ENCODE peak calls at places on chromosomes 7 and 10, in seven cellular contexts. V is A673, Q is aorta, S is heart right ventricle, I is fibroblast of lung, M is thoracic aorta, T is tibial artery. H is an unnamed sample.

GRCh38 chr10:116113721-116114501 is 159.1 kb downstream of the GFRA1 start:
- DNase-seq in V (no peak), Q (no peak), S (no peak), I (peak; percentile 96), M (no peak), T (no peak), H (peak; percentile 93)

GRCh38 chr10:96244354-96244753 is 27.0 kb downstream of the BLNK start:
- DNase-seq in V (no peak), Q (no peak), S (no peak), I (no peak), M (no peak), T (no peak), H (no peak)

GRCh38 chr10:13750299-13751190 is 163.8 kb downstream of the PRPF18 start:
- DNase-seq in V (no peak), Q (no peak), S (no peak), I (no peak), M (no peak), T (no peak), H (no peak)

GRCh38 chr10:118624747-118625146 is 29.3 kb upstream of the PRLHR start:
- DNase-seq in V (no peak), Q (no peak), S (no peak), I (no peak), M (no peak), T (no peak), H (peak; percentile 22)

GRCh38 chr7:128860158-128861073 is 2.2 kb upstream of the ATP6V1F start:
- DNase-seq in V (no peak), Q (no peak), S (no peak), I (peak; percentile 63), M (no peak), T (no peak), H (no peak)

GRCh38 chr10:71068811-71069411 is 143.5 kb upstream of the UNC5B start:
- DNase-seq in V (no peak), Q (peak; percentile 84), S (peak; percentile 67), I (peak; percentile 43), M (peak; percentile 57), T (peak; percentile 75), H (peak; percentile 98)

GRCh38 chr7:22399091-22399490 is 42.1 kb upstream of the RAPGEF5 start:
- DNase-seq in V (no peak), Q (no peak), S (no peak), I (no peak), M (no peak), T (no peak), H (no peak)

GRCh38 chr7:2465928-2466327 is 10.3 kb downstream of the GRIFIN start:
- DNase-seq in V (peak; percentile 65), Q (no peak), S (no peak), I (no peak), M (no peak), T (no peak), H (no peak)

DNA sequence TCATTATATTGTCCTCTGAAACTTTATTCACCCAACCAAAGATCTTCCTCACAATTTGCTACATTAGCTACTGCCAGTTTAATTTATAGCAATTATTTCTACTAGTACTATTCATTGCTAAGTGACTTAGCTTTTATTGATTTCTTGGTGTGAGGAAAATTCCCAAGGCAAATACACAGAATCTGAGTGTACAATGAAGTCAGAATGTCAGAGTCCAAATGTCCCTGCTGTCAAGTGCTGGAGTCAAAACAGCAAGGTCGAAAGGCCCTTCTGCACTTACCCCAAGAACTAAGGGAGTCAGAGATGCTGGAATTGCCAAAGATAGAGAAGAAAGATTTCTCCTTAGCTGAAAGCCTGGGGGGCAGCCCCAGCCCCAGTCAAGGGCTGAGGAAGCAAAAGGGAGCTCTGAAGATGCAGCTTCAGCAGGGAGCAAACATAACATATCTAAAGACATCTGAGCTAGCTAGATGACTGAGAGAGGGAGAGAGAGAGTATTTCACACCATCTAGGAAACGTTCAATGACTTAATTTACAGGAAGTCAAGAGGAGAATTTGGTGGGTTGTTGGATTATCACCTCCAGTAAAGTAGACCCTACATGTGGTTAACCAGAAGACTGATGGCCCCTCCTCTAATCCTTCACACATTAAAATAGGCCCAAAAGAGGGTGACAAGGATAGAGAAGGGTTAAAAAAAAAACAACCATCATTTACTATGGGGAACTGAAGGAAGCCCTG is 36.6 kb upstream of the SAMD8 start:
- DNase-seq in V (no peak), Q (no peak), S (no peak), I (no peak), M (no peak), T (no peak), H (no peak)
- H3K9me3 ChIP-seq in V (no peaks in the 10 kb centered on the region), Q (no peaks in the 10 kb centered on the region), S (no peaks in the 10 kb centered on the region), I (no peaks in the 10 kb centered on the region), M (no peaks in the 10 kb centered on the region), T (no peaks in the 10 kb centered on the region), H (no peaks in the 10 kb centered on the region)

GRCh38 chr10:68145705-68146104 is 36.4 kb downstream of the MYPN start:
- DNase-seq in V (no peak), Q (no peak), S (no peak), I (no peak), M (no peak), T (no peak), H (no peak)
- H3K4me3 ChIP-seq in V (no peak overlapping the region), Q (no peak overlapping the region), S (no peak overlapping the region), I (no peak overlapping the region), M (no peak overlapping the region), T (no peak overlapping the region), H (no peak overlapping the region)

GRCh38 chr7:14446829-14447228 is 455.7 kb downstream of the DGKB start:
- DNase-seq in V (no peak), Q (no peak), S (no peak), I (no peak), M (no peak), T (no peak), H (no peak)
- H3K27me3 ChIP-seq in V (no peaks in the 10 kb centered on the region), Q (no peaks in the 10 kb centered on the region), S (no peaks in the 10 kb centered on the region), I (no peaks in the 10 kb centered on the region), M (no peaks in the 10 kb centered on the region), T (peaks cover 3% of the 10 kb centered on the region), H (no peaks in the 10 kb centered on the region)

DNA sequence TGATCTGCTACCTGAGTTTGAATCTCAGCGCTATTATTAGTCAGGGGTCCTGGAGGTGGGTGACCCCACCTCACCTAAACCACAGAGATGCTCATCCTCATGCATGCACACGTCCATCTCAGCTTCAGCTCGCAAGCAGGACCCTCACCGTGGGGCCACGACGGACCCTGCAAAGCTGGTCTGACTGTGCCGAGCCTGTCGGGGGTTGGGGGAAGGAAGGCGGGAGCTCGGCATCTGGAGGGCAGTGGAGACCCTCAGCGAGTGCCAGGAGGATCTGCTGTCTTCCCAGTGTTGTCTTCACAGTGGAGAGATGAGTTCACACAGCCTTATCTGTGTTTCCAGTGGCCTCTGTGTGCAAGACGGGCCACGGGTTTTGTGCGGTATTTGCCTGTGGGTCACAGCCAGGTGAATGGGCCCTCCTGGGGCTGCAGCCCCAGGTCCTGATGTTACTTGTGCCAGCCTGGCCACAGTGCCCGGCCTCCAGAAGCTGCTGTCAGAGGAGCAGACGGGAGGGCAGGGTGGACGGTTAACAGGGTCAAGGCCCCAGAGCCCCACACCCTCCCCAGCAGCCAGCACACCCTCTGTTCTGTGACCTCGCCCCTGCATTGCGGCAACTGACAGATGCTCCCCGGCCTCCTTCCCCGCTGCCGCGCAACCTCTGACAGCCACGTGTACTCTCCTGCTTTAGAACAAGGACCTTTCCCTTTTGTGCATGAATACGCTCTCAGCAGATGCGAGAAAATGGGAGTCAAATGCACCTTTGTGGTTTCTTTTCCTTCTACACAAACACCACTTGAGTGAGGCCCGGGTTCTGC is 528.8 kb downstream of the DNAJB6 start:
- DNase-seq in V (no peak), Q (no peak), S (no peak), I (no peak), M (no peak), T (no peak), H (no peak)
- H3K9me3 ChIP-seq in V (peaks cover 5% of the 10 kb centered on the region), Q (no peaks in the 10 kb centered on the region), S (no peaks in the 10 kb centered on the region), I (peaks cover 3% of the 10 kb centered on the region), M (no peaks in the 10 kb centered on the region), T (no peaks in the 10 kb centered on the region), H (no peaks in the 10 kb centered on the region)

DNA sequence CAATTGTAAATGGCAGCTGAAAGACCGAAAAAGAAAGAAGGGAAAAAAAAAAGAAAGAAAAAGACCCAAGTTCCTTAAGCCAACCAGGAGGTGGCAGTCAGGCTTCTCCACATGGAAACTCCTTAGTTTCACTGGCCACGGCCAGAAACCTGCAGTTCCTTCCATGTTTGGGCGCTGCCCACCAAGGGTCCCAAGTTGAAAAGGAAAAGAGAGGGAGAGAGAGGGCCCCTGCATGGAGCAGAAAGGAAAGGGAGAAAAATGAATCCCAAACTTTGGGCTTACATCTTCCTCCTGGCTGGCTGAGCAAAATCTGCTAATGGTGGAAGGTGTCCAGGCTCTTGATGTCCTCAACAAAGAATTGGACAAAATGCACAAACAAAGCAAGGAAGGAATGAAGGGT is 31.8 kb upstream of the ABCA13 start:
- DNase-seq in V (peak; percentile 47), Q (no peak), S (no peak), I (peak; percentile 20), M (no peak), T (no peak), H (no peak)
- H3K4me3 ChIP-seq in V (no peak overlapping the region), Q (no peak overlapping the region), S (no peak overlapping the region), I (no peak overlapping the region), M (no peak overlapping the region), T (no peak overlapping the region), H (no peak overlapping the region)

GRCh38 chr10:50417906-50418697 is 166.8 kb upstream of the ASAH2 start:
- DNase-seq in V (peak; percentile 85), Q (peak; percentile 81), S (peak; percentile 70), I (peak; percentile 91), M (peak; percentile 13), T (peak; percentile 60), H (peak; percentile 93)
- H3K27me3 ChIP-seq in V (no peaks in the 10 kb centered on the region), Q (no peaks in the 10 kb centered on the region), S (no peaks in the 10 kb centered on the region), I (no peaks in the 10 kb centered on the region), M (no peaks in the 10 kb centered on the region), T (no peaks in the 10 kb centered on the region), H (no peaks in the 10 kb centered on the region)

H was measured in MG63.